ENCODE peak calls at places on chromosome 19, in six cellular contexts. O is tibial nerve, Z is body of pancreas, S is HCT116, J is breast epithelium, A is transverse colon. G is an unnamed sample.
A peak's percentile ranks its signal among the peaks of the same experiment; 100 is the strongest.

GRCh38 chr19:7294571-7295212 is 478 bp upstream of the INSR start:
- DNase-seq in O (peak; percentile 62), S (peak; percentile 75), Z (peak; percentile 89), A (peak; percentile 83), J (peak; percentile 60), G (peak; percentile 92)

GRCh38 chr19:3617463-3617862 is 9.1 kb downstream of the CACTIN start:
- DNase-seq in Z (no peak), O (no peak), S (no peak), A (peak; percentile 77), J (no peak), G (no peak)

GRCh38 chr19:18389736-18390074 is 3.7 kb downstream of the GDF15 start:
- DNase-seq in S (no peak), A (no peak), J (no peak), Z (no peak), O (no peak), G (no peak)

GRCh38 chr19:33441828-33442227 is 68.3 kb downstream of the CEBPG start:
- DNase-seq in A (no peak), Z (no peak), J (no peak), S (no peak), O (no peak), G (peak; percentile 29)

GRCh38 chr19:34256835-34257558 is 2.6 kb downstream of the GARRE1 start:
- DNase-seq in J (no peak), S (no peak), A (no peak), Z (no peak), O (no peak), G (no peak)

GRCh38 chr19:51651216-51651846 is 4.7 kb upstream of the SIGLEC14 start:
- DNase-seq in O (no peak), J (no peak), S (no peak), Z (no peak), A (no peak), G (no peak)

GRCh38 chr19:50532952-50533351 is 19.2 kb upstream of the ASPDH start:
- DNase-seq in A (no peak), S (no peak), Z (no peak), O (no peak), J (no peak), G (no peak)

GRCh38 chr19:58356236-58356970 is 3.1 kb upstream of the A1BG start:
- DNase-seq in Z (no peak), O (no peak), S (no peak), J (no peak), A (no peak), G (no peak)

GRCh38 chr19:3310280-3310679 is 56.1 kb upstream of the NFIC start:
- DNase-seq in O (no peak), J (no peak), Z (no peak), A (no peak), S (no peak), G (no peak)

GRCh38 chr19:2885736-2886135 is 15.0 kb upstream of the ZNF57 start:
- DNase-seq in J (no peak), A (no peak), O (no peak), Z (no peak), S (no peak), G (no peak)

GRCh38 chr19:45171211-45171623 is 6.8 kb downstream of the TRAPPC6A start:
- DNase-seq in J (no peak), O (no peak), A (no peak), Z (no peak), S (no peak), G (no peak)

GRCh38 chr19:52896431-52897148 is 845 bp downstream of the ZNF320 start:
- DNase-seq in A (peak; percentile 73), J (no peak), S (no peak), Z (peak; percentile 49), O (peak; percentile 9), G (peak; percentile 16)

GRCh38 chr19:52936151-52936957 is 13.1 kb upstream of the ZNF888 start:
- DNase-seq in S (no peak), J (no peak), A (peak; percentile 63), O (no peak), Z (peak; percentile 54), G (peak; percentile 48)

GRCh38 chr19:40701758-40702157 is 11.3 kb upstream of the NUMBL start:
- DNase-seq in J (no peak), S (no peak), O (no peak), A (no peak), Z (no peak), G (no peak)

GRCh38 chr19:40700083-40700482 is 9.6 kb upstream of the NUMBL start:
- DNase-seq in A (no peak), Z (no peak), O (no peak), J (no peak), S (no peak), G (no peak)

GRCh38 chr19:40703029-40703755 is 12.7 kb upstream of the NUMBL start:
- DNase-seq in A (no peak), S (no peak), Z (no peak), J (no peak), O (no peak), G (no peak)

GRCh38 chr19:40704491-40705361 is 12.0 kb downstream of the COQ8B start:
- DNase-seq in A (no peak), S (no peak), J (no peak), O (no peak), Z (no peak), G (no peak)

DNA sequence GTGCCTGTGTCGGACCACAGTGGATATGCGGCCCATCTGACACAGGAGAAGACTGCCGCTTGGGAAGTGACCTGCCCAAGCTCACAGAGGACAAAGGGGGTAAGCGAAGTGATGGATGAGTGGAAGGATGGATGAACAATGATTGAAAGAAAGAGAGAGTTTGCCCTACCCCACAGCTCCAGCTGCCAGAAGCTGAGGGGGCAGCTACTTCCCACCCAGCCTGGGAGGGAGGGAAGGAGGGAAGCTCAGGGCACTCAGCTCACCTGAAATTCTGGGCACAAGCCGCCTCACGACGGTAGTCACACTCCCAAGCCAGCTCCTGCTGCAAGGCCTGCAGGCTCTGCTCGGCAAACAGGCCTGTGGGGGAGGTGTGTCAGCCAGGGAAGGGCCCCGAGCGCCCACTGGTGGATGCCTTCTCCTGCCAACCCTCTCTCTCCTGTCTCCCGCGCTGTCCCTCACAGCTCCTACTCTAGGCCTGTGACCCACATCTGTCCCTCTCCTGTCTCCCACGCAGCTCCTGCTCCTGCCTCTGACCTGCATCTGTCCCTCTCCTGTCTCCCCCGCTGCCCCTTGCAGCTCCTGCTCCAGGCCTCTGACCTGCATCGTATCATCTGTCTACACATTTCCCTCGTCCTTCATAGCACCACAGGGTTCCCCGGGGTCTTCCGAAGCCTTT is 12.0 kb upstream of the NUMBL start:
- DNase-seq in A (no peak), J (no peak), Z (peak; percentile 46), O (no peak), S (no peak), G (no peak)
- TF ChIP-seq CTCF in A (peak; percentile 36), J (no peak), Z (no peak), O (peak; percentile 5), S (peak; percentile 31), G (no peak)

GRCh38 chr19:49441960-49442350 is 628 bp upstream of the SLC17A7 start:
- DNase-seq in O (no peak), Z (no peak), A (no peak), S (no peak), J (no peak), G (no peak)

GRCh38 chr19:49442354-49442753 is 1.0 kb upstream of the SLC17A7 start:
- DNase-seq in Z (no peak), S (no peak), O (peak; percentile 79), J (no peak), A (peak; percentile 33), G (peak; percentile 95)

GRCh38 chr19:49440439-49441209 is 703 bp downstream of the SLC17A7 start:
- DNase-seq in Z (no peak), J (no peak), A (no peak), O (peak; percentile 28), S (no peak), G (no peak)

GRCh38 chr19:49442793-49443365 is 1.6 kb upstream of the SLC17A7 start:
- DNase-seq in J (peak; percentile 94), Z (peak; percentile 92), O (peak; percentile 96), S (peak; percentile 82), A (peak; percentile 96), G (peak; percentile 99)

DNA sequence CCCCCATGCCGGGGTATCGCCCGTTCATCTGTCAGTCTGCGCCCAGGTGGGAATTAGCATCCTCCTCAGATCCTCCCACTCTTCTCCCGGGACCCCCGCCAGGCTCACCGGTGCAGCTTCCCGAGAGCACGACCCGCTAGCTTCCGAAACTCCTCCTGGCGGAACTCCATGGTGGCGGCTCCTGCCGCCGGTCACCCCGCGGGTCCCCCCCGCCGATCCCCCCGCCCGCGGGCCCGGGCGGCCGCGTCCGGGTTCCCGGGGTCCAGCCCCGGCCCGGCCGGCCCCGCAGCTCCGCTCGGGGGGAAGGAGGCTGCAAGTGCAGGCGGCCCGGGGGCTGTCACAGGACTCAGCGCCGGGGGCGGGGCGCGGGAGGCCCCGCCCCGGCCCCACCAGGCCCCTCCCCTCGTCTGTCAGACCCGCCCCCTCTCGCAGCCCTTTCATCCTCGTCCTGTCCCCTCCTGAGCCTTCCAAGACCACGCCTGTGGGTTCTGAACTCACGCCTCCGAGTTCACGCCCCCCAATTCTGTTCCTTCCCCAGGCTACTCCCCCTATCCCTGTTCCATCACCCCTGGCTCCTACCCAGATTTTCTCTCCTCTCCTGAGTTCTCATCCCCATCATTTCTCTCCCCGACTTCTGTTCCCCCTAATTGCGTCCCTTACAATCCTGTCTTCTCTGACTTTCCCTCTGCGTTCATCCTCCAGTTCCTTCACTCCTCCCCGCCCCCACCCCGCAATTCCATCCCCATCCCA is at the start of gene SLC17A7:
- DNase-seq in J (no peak), Z (peak; percentile 32), A (peak; percentile 34), S (no peak), O (peak; percentile 82), G (peak; percentile 59)
- H3K4me3 ChIP-seq in J (peak within 1 kb of the TSS; percentile 69), Z (no peak within 1 kb of the TSS), A (no peak within 1 kb of the TSS), S (peak within 1 kb of the TSS; percentile 63), O (peak within 1 kb of the TSS; percentile 53), G (no peak within 1 kb of the TSS)

GRCh38 chr19:38317104-38317612 is 1.4 kb upstream of the YIF1B start:
- DNase-seq in J (no peak), Z (no peak), A (no peak), O (no peak), S (no peak), G (no peak)
- TF ChIP-seq POLR2A in J (no peak), Z (no peak), A (peak; percentile 14), O (no peak), S (no peak), G (no peak)

GRCh38 chr19:54429176-54429495 is 13.9 kb downstream of the TTYH1 start:
- DNase-seq in O (no peak), Z (no peak), J (no peak), A (no peak), S (no peak), G (no peak)

GRCh38 chr19:54428323-54429175 is 13.3 kb downstream of the TTYH1 start:
- DNase-seq in J (no peak), Z (no peak), S (no peak), O (no peak), A (no peak), G (no peak)

GRCh38 chr19:54430306-54431254 is 15.3 kb downstream of the TTYH1 start:
- DNase-seq in J (no peak), S (peak; percentile 21), A (peak; percentile 37), Z (peak; percentile 70), O (no peak), G (no peak)

GRCh38 chr19:54431255-54431838 is 16.1 kb downstream of the TTYH1 start:
- DNase-seq in J (peak; percentile 89), A (peak; percentile 28), O (no peak), S (peak; percentile 48), Z (peak; percentile 98), G (no peak)

GRCh38 chr19:54429545-54430227 is 14.4 kb downstream of the TTYH1 start:
- DNase-seq in J (no peak), A (no peak), S (no peak), O (no peak), Z (no peak), G (no peak)
- TF ChIP-seq CTCF in J (no peak), A (no peak), S (no peak), O (no peak), Z (no peak), G (no peak)

G was measured in lower leg skin.